ENCODE peak calls at places on chromosomes 11 and 22, in four cellular contexts. One of them, this sample, is unnamed.
A peak's percentile ranks its signal among the peaks of the same experiment; 100 is the strongest.

GRCh38 chr22:48083502-48083901 is 1321.1 kb downstream of the TBC1D22A start:
- DNase-seq in IMR-90: no peak
- DNase-seq in H9: no peak
- DNase-seq in H1: no peak
- DNase-seq in this sample: no peak

GRCh38 chr22:31247726-31248125 is 35.6 kb downstream of the LIMK2 start:
- DNase-seq in IMR-90: no peak
- DNase-seq in H9: no peak
- DNase-seq in H1: no peak
- DNase-seq in this sample: no peak

GRCh38 chr11:75668508-75669297 is at the start of gene MAP6:
- DNase-seq in IMR-90: no peak
- DNase-seq in H9: peak; percentile 64
- DNase-seq in H1: no peak
- DNase-seq in this sample: peak; percentile 60

GRCh38 chr11:28464252-28464867 is 356.2 kb downstream of the METTL15 start:
- DNase-seq in IMR-90: peak; percentile 86
- DNase-seq in H9: no peak
- DNase-seq in H1: no peak
- DNase-seq in this sample: no peak

GRCh38 chr11:26219506-26220117 is 112.3 kb upstream of the ANO3 start:
- DNase-seq in IMR-90: peak; percentile 54
- DNase-seq in H9: no peak
- DNase-seq in H1: no peak
- DNase-seq in this sample: no peak

GRCh38 chr11:118071416-118072030 is 5.4 kb upstream of the TMPRSS4 start:
- DNase-seq in IMR-90: no peak
- DNase-seq in H9: no peak
- DNase-seq in H1: no peak
- DNase-seq in this sample: no peak

GRCh38 chr11:44632466-44633123 is 67.1 kb downstream of the CD82 start:
- DNase-seq in IMR-90: no peak
- DNase-seq in H9: peak; percentile 70
- DNase-seq in H1: no peak
- DNase-seq in this sample: no peak

GRCh38 chr22:46061431-46062231 is 84.7 kb upstream of the WNT7B start:
- DNase-seq in IMR-90: no peak
- DNase-seq in H9: peak; percentile 69
- DNase-seq in H1: no peak
- DNase-seq in this sample: peak; percentile 91

GRCh38 chr11:31645747-31646146 is 136.2 kb downstream of the ELP4 start:
- DNase-seq in IMR-90: peak; percentile 88
- DNase-seq in H9: no peak
- DNase-seq in H1: no peak
- DNase-seq in this sample: no peak

GRCh38 chr11:108835624-108836023 is 170.8 kb downstream of the DDX10 start:
- DNase-seq in IMR-90: no peak
- DNase-seq in H9: no peak
- DNase-seq in H1: no peak
- DNase-seq in this sample: no peak

DNA sequence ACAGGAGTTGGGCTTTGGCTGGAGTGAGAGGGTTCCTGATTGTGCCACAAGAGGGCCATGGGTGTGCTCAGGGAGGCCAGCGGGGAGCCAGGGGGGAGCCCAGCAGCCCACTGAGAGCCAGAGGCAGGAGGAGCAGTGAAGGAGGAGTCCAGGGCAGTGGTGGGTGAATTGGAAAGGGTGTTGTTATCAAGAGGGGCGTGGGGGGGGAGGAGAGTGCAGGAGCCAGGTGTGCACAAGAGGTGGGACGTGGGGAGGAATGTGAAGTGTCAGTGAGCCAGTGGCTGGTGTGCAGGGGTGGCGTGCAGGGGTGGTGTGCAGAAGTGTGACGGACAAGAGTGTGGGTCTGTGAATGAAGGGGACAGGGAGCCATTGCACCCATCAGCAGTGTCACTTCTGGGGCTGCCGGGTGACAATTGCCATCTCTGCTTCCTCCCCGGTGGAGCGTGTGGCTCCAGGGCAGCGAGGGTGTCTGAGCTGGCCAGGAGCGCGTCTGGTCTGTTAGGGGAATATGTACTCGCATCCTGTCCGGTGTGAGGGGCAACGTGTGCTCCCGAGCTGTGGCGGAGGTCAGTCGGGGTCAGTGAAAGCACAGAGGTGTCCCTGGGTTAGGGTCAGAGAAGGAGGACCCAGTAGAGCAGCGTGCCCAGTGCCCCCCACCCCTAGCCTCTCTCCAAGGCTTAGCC is 1.7 kb downstream of the CLCF1 start:
- DNase-seq in IMR-90: peak; percentile 52
- DNase-seq in H9: peak; percentile 66
- DNase-seq in H1: no peak
- DNase-seq in this sample: no peak
- H3K23ac ChIP-seq in IMR-90: peak overlapping the region; percentile 99
- H3K23ac ChIP-seq in H9: no peak overlapping the region
- H3K23ac ChIP-seq in H1: no peak overlapping the region
- H3K23ac ChIP-seq in this sample: peak overlapping the region; percentile 97

GRCh38 chr22:32737811-32738210 is 63.7 kb upstream of the TIMP3 start:
- DNase-seq in IMR-90: peak; percentile 23
- DNase-seq in H9: no peak
- DNase-seq in H1: no peak
- DNase-seq in this sample: no peak
- H3K14ac ChIP-seq in IMR-90: no peak overlapping the region
- H3K14ac ChIP-seq in H9: no peak overlapping the region
- H3K14ac ChIP-seq in H1: no peak overlapping the region
- H3K14ac ChIP-seq in this sample: no peak overlapping the region

GRCh38 chr11:102064316-102064715 is 17.1 kb downstream of the CFAP300 start:
- DNase-seq in IMR-90: no peak
- DNase-seq in H9: no peak
- DNase-seq in H1: no peak
- DNase-seq in this sample: no peak

GRCh38 chr11:102061276-102061675 is 14.0 kb downstream of the CFAP300 start:
- DNase-seq in IMR-90: peak; percentile 28
- DNase-seq in H9: no peak
- DNase-seq in H1: no peak
- DNase-seq in this sample: no peak

GRCh38 chr11:102062106-102062505 is 14.9 kb downstream of the CFAP300 start:
- DNase-seq in IMR-90: no peak
- DNase-seq in H9: no peak
- DNase-seq in H1: no peak
- DNase-seq in this sample: no peak
- H3K23ac ChIP-seq in IMR-90: no peak overlapping the region
- H3K23ac ChIP-seq in H9: no peak overlapping the region
- H3K23ac ChIP-seq in H1: no peak overlapping the region
- H3K23ac ChIP-seq in this sample: no peak overlapping the region

DNA sequence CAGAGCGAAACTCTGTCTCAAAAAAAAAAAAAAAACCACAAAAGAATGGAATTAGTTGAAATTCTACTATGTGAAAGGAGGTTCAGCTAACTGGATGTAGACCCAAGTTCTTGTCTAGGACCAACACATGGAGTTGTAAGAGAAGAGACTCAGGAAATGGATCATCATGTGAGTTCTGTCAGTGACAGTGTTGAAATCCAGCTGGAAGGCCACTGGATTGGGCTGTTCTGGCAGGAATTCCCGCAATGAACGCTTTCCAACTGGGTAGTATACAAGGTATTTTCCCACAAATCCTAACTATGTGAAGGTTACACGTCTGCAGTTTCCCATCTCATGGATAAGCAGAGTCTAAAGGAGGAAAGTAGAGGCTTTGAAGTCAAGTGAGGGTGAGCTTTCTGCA is 151.2 kb downstream of the MAML2 start:
- DNase-seq in IMR-90: peak; percentile 24
- DNase-seq in H9: no peak
- DNase-seq in H1: no peak
- DNase-seq in this sample: no peak
- H3K14ac ChIP-seq in IMR-90: peak overlapping the region; percentile 21
- H3K14ac ChIP-seq in H9: no peak overlapping the region
- H3K14ac ChIP-seq in H1: no peak overlapping the region
- H3K14ac ChIP-seq in this sample: no peak overlapping the region

GRCh38 chr11:77851513-77851912 is 30.6 kb downstream of the AAMDC start:
- DNase-seq in IMR-90: no peak
- DNase-seq in H9: no peak
- DNase-seq in H1: no peak
- DNase-seq in this sample: no peak
- H3K23ac ChIP-seq in IMR-90: no peak overlapping the region
- H3K23ac ChIP-seq in H9: no peak overlapping the region
- H3K23ac ChIP-seq in H1: no peak overlapping the region
- H3K23ac ChIP-seq in this sample: no peak overlapping the region

This sample was measured in neuronal stem cell.